ENCODE peak calls at places on chromosomes 2 and 18, in ten cellular contexts. L is psoas muscle, R is HCT116, Y is A549, E is suprapubic skin, J is AG04450, U is PC-9, B is fibroblast of lung, P is heart right ventricle, A is uterus. I is an unnamed sample.

GRCh38 chr18:62360806-62361205 is 35.7 kb downstream of the TNFRSF11A start:
- DNase-seq in L (no peak), R (no peak), Y (no peak), E (no peak), J (no peak), U (no peak), B (no peak), P (no peak), A (no peak), I (no peak)

GRCh38 chr2:20620271-20620681 is 30.6 kb downstream of the HS1BP3 start:
- DNase-seq in L (peak; percentile 29), R (no peak), Y (no peak), E (peak; percentile 58), J (no peak), U (no peak), B (no peak), P (no peak), A (peak; percentile 28), I (peak; percentile 68)

GRCh38 chr2:96913398-96914202 is 43.7 kb upstream of the SEMA4C start:
- DNase-seq in L (no peak), R (no peak), Y (no peak), E (no peak), J (no peak), U (no peak), B (no peak), P (peak; percentile 57), A (no peak), I (no peak)

GRCh38 chr2:190088917-190089316 is 26.4 kb upstream of the MSTN start:
- DNase-seq in L (no peak), R (peak; percentile 72), Y (peak; percentile 10), E (no peak), J (peak; percentile 24), U (peak; percentile 2), B (peak; percentile 55), P (peak; percentile 48), A (peak; percentile 31), I (no peak)

GRCh38 chr2:173652731-173653426 is 298.2 kb downstream of the CDCA7 start:
- DNase-seq in L (no peak), R (peak; percentile 95), Y (peak; percentile 83), E (no peak), J (peak; percentile 81), U (peak; percentile 87), B (peak; percentile 97), P (no peak), A (no peak), I (no peak)

GRCh38 chr2:158733430-158733755 is 61.7 kb upstream of the DAPL1 start:
- DNase-seq in L (no peak), R (no peak), Y (no peak), E (no peak), J (no peak), U (no peak), B (peak; percentile 88), P (no peak), A (no peak), I (no peak)

GRCh38 chr2:39584283-39584972 is 81.3 kb upstream of the TMEM178A start:
- DNase-seq in L (no peak), R (no peak), Y (no peak), E (no peak), J (peak; percentile 26), U (no peak), B (peak; percentile 87), P (no peak), A (no peak), I (no peak)

GRCh38 chr2:200592414-200593075 is 6.7 kb downstream of the AOX1 start:
- DNase-seq in L (no peak), R (no peak), Y (no peak), E (no peak), J (no peak), U (no peak), B (peak; percentile 42), P (no peak), A (no peak), I (no peak)

GRCh38 chr18:58604301-58604700 is 24.6 kb downstream of the ALPK2 start:
- DNase-seq in L (no peak), R (no peak), Y (no peak), E (no peak), J (no peak), U (no peak), B (no peak), P (no peak), A (no peak), I (no peak)

GRCh38 chr2:42925742-42926437 is 133.5 kb upstream of the HAAO start:
- DNase-seq in L (peak; percentile 64), R (no peak), Y (no peak), E (no peak), J (no peak), U (no peak), B (no peak), P (no peak), A (no peak), I (no peak)

GRCh38 chr18:39825485-39825884 is 2129.5 kb upstream of the PIK3C3 start:
- DNase-seq in L (no peak), R (no peak), Y (no peak), E (no peak), J (no peak), U (no peak), B (no peak), P (no peak), A (no peak), I (no peak)

GRCh38 chr18:42401131-42401673 is 446.2 kb downstream of the PIK3C3 start:
- DNase-seq in L (no peak), R (no peak), Y (no peak), E (no peak), J (no peak), U (no peak), B (no peak), P (no peak), A (no peak), I (no peak)

GRCh38 chr2:134232868-134233732 is 20.8 kb upstream of the MGAT5 start:
- DNase-seq in L (no peak), R (no peak), Y (no peak), E (no peak), J (no peak), U (no peak), B (peak; percentile 60), P (no peak), A (no peak), I (no peak)

DNA sequence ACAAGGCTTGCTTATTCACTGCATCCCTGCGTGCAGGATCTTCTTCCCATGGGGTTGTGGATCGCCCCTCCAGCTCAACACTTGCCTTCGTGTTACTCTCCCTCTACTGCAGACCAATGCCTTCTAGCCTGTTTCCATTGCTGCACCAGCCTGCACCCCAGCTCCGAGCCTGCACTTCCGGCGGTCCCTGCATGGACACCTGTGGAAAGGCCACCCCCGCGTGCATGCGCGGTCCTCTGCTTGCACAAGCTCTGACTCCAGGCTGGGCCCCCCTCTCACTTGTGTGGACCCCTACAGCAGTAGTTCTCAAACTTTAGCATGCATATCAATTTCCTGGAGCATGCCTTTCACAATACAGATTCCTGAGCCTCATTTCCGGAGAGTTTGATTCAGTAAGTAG is 32.9 kb downstream of the CREG2 start:
- DNase-seq in L (no peak), R (no peak), Y (no peak), E (no peak), J (no peak), U (no peak), B (no peak), P (no peak), A (no peak), I (no peak)
- H3K27ac ChIP-seq in L (no peak overlapping the region), R (no peak overlapping the region), Y (no peak overlapping the region), E (no peak overlapping the region), J (no peak overlapping the region), U (peak overlapping the region; percentile 56), B (no peak overlapping the region), P (no peak overlapping the region), A (no peak overlapping the region), I (no peak overlapping the region)

GRCh38 chr2:36359006-36359580 is 3.5 kb downstream of the CRIM1 start:
- DNase-seq in L (no peak), R (no peak), Y (no peak), E (no peak), J (no peak), U (no peak), B (no peak), P (no peak), A (no peak), I (no peak)
- TF ChIP-seq CTCF in L (peak; percentile 25), R (peak; percentile 20), Y (peak; percentile 50), E (no peak), J (peak; percentile 52), U (peak; percentile 70), B (peak; percentile 36), P (peak; percentile 23), A (no peak), I (no peak)

GRCh38 chr2:73925853-73926492 is 707 bp upstream of the DGUOK start:
- DNase-seq in L (no peak), R (no peak), Y (no peak), E (no peak), J (no peak), U (peak; percentile 19), B (no peak), P (no peak), A (no peak), I (no peak)
- H3K27ac ChIP-seq in L (peak overlapping the region; percentile 94), R (peak overlapping the region; percentile 62), Y (peak overlapping the region; percentile 86), E (peak overlapping the region; percentile 90), J (no peak overlapping the region), U (no peak overlapping the region), B (no peak overlapping the region), P (peak overlapping the region; percentile 91), A (peak overlapping the region; percentile 93), I (peak overlapping the region; percentile 97)

GRCh38 chr2:85772019-85772745 is 18.4 kb downstream of the ATOH8 start:
- DNase-seq in L (peak; percentile 99), R (peak; percentile 73), Y (peak; percentile 90), E (peak; percentile 98), J (peak; percentile 100), U (peak; percentile 97), B (peak; percentile 99), P (peak; percentile 98), A (peak; percentile 100), I (peak; percentile 100)
- TF ChIP-seq CTCF in L (no peak), R (peak; percentile 60), Y (peak; percentile 38), E (peak; percentile 16), J (peak; percentile 30), U (no peak), B (peak; percentile 31), P (no peak), A (peak; percentile 21), I (no peak)

GRCh38 chr2:108583903-108584520 is 49.7 kb downstream of the LIMS1 start:
- DNase-seq in L (peak; percentile 48), R (no peak), Y (peak; percentile 72), E (no peak), J (no peak), U (peak; percentile 45), B (peak; percentile 77), P (peak; percentile 85), A (peak; percentile 55), I (no peak)
- H3K27ac ChIP-seq in L (peak overlapping the region; percentile 24), R (no peak overlapping the region), Y (peak overlapping the region; percentile 59), E (no peak overlapping the region), J (no peak overlapping the region), U (no peak overlapping the region), B (no peak overlapping the region), P (no peak overlapping the region), A (peak overlapping the region; percentile 88), I (no peak overlapping the region)

GRCh38 chr2:6916736-6917070 is 509 bp upstream of the RNF144A start:
- DNase-seq in L (no peak), R (no peak), Y (peak; percentile 17), E (no peak), J (no peak), U (no peak), B (no peak), P (no peak), A (no peak), I (no peak)
- TF ChIP-seq CTCF in L (no peak), R (no peak), Y (no peak), E (no peak), J (no peak), U (no peak), B (no peak), P (no peak), A (no peak), I (no peak)

I was measured in coronary artery.